ENCODE peak calls at places on chromosomes 16 and 17, in four cellular contexts. X, D, F and L are unnamed samples.

GRCh38 chr17:42154514-42154883 is 290 bp downstream of the RAB5C start:
- DNase-seq in D (no peak), F (no peak), X (no peak), L (no peak)

GRCh38 chr16:13873835-13874438 is 46.0 kb upstream of the ERCC4 start:
- DNase-seq in D (no peak), X (peak), F (no peak), L (no peak)

GRCh38 chr17:32998893-32999240 is 7.2 kb downstream of the SPACA3 start:
- DNase-seq in D (no peak), X (no peak), F (no peak), L (peak)

GRCh38 chr17:58783380-58783779 is 27.7 kb downstream of the PPM1E start:
- DNase-seq in X (no peak), D (no peak), F (no peak), L (no peak)

GRCh38 chr17:65283704-65284103 is 146.5 kb downstream of the RGS9 start:
- DNase-seq in D (no peak), F (no peak), X (no peak), L (no peak)

GRCh38 chr17:83187782-83188311 is 108.4 kb downstream of the METRNL start:
- DNase-seq in D (no peak), X (no peak), F (no peak), L (no peak)

GRCh38 chr16:77402118-77402517 is 32.7 kb downstream of the ADAMTS18 start:
- DNase-seq in D (no peak), X (no peak), F (no peak), L (no peak)

GRCh38 chr17:8122923-8123694 is 797 bp downstream of the HES7 start:
- DNase-seq in X (no peak), D (no peak), F (no peak), L (no peak)

GRCh38 chr16:720507-720989 is 398 bp upstream of the ANTKMT start:
- DNase-seq in X (peak), F (no peak), D (peak), L (peak)

GRCh38 chr16:89723279-89724250 is 2.2 kb downstream of the ZNF276 start:
- DNase-seq in X (peak), D (no peak), F (no peak), L (no peak)

GRCh38 chr16:56651586-56651985 is at the start of gene MT1B:
- DNase-seq in X (no peak), F (no peak), D (no peak), L (no peak)

GRCh38 chr17:61571624-61572023 is 19.4 kb downstream of the NACA2 start:
- DNase-seq in X (no peak), F (no peak), D (no peak), L (no peak)

GRCh38 chr16:26550111-26550610 is 516.6 kb upstream of the C16orf82 start:
- DNase-seq in F (no peak), X (no peak), D (no peak), L (no peak)

GRCh38 chr16:57723170-57723569 is 12.4 kb upstream of the KATNB1 start:
- DNase-seq in D (no peak), X (no peak), F (no peak), L (no peak)

GRCh38 chr17:4986951-4987766 is at the start of gene CAMTA2:
- DNase-seq in X (peak), F (peak), D (peak), L (peak)

GRCh38 chr16:2230376-2230775 is 5.9 kb upstream of the DNASE1L2 start:
- DNase-seq in X (no peak), D (no peak), F (no peak), L (no peak)

GRCh38 chr16:14491831-14492529 is 138.1 kb downstream of the PARN start:
- DNase-seq in D (no peak), F (no peak), X (no peak), L (no peak)

GRCh38 chr17:37182786-37183185 is 193.0 kb upstream of the C17orf78 start:
- DNase-seq in X (no peak), F (no peak), D (no peak), L (no peak)

GRCh38 chr17:40993856-40994255 is at the start of gene KRTAP3-3:
- DNase-seq in D (no peak), F (no peak), X (no peak), L (no peak)

GRCh38 chr17:70808596-70808995 is 639.3 kb downstream of the KCNJ2 start:
- DNase-seq in X (no peak), F (no peak), D (no peak), L (no peak)

GRCh38 chr16:66510711-66511614 is 39.0 kb downstream of the TK2 start:
- DNase-seq in F (no peak), D (no peak), X (no peak), L (no peak)

GRCh38 chr16:49019081-49019633 is 262.5 kb downstream of the CBLN1 start:
- DNase-seq in D (peak), F (no peak), X (no peak), L (no peak)

GRCh38 chr16:46927273-46927672 is 43.1 kb downstream of the GPT2 start:
- DNase-seq in F (no peak), D (no peak), X (no peak), L (no peak)

GRCh38 chr17:59356543-59357218 is 25.2 kb downstream of the YPEL2 start:
- DNase-seq in X (no peak), D (no peak), F (no peak), L (no peak)

GRCh38 chr17:82278786-82279379 is 5.4 kb upstream of the CSNK1D start:
- DNase-seq in X (no peak), D (no peak), F (no peak), L (no peak)

GRCh38 chr16:56789360-56789759 is 59.4 kb downstream of the NUP93 start:
- DNase-seq in F (no peak), D (peak), X (no peak), L (no peak)

GRCh38 chr17:5817475-5818395 is 233.4 kb upstream of the NLRP1 start:
- DNase-seq in X (no peak), D (no peak), F (no peak), L (no peak)

GRCh38 chr17:7552621-7553051 is 3.8 kb downstream of the TNFSF12 start:
- DNase-seq in D (no peak), X (peak), F (no peak), L (no peak)

GRCh38 chr17:75764711-75765421 is at the start of gene GALK1:
- DNase-seq in F (peak), D (no peak), X (peak), L (no peak)

GRCh38 chr16:84922351-84923135 is 88.8 kb downstream of the ZDHHC7 start:
- DNase-seq in D (peak), F (peak), X (peak), L (no peak)

GRCh38 chr16:31071861-31072260 is 2.2 kb downstream of the ZNF668 start:
- DNase-seq in X (no peak), F (no peak), D (no peak), L (peak)

GRCh38 chr17:60645918-60646523 is 31.6 kb upstream of the BCAS3 start:
- DNase-seq in X (peak), D (no peak), F (no peak), L (no peak)